ENCODE peak calls at places on chromosomes 11 and 22, in five cellular contexts. D, F, Q, H and B are unnamed samples.

GRCh38 chr11:86595401-86595800 is 77.0 kb downstream of the ME3 start:
- DNase-seq in H (no peak), F (peak; percentile 53), D (no peak), Q (no peak), B (no peak)

GRCh38 chr11:115333106-115333505 is 171.1 kb downstream of the CADM1 start:
- DNase-seq in Q (no peak), F (peak; percentile 62), D (no peak), H (no peak), B (peak; percentile 15)

GRCh38 chr22:37163618-37164534 is 14.2 kb upstream of the IL2RB start:
- DNase-seq in H (peak; percentile 23), F (no peak), Q (no peak), D (no peak), B (no peak)

GRCh38 chr11:76617553-76618265 is 52.8 kb downstream of the LRRC32 start:
- DNase-seq in F (no peak), Q (no peak), H (no peak), D (no peak), B (peak; percentile 29)

GRCh38 chr11:100778386-100778785 is 91.3 kb downstream of the ARHGAP42 start:
- DNase-seq in F (no peak), Q (no peak), D (no peak), H (no peak), B (no peak)

GRCh38 chr11:126680109-126680508 is 320.5 kb downstream of the KIRREL3 start:
- DNase-seq in F (no peak), Q (peak; percentile 13), H (no peak), D (no peak), B (no peak)

GRCh38 chr11:130427581-130428211 is 713 bp downstream of the ADAMTS8 start:
- DNase-seq in D (no peak), Q (no peak), H (no peak), F (no peak), B (no peak)

GRCh38 chr11:73215191-73216134 is 2.6 kb upstream of the P2RY2 start:
- DNase-seq in Q (no peak), F (peak; percentile 53), H (no peak), D (no peak), B (no peak)

GRCh38 chr11:96341237-96342130 is 1.5 kb downstream of the MAML2 start:
- DNase-seq in H (peak; percentile 43), D (peak; percentile 26), F (no peak), Q (peak; percentile 54), B (no peak)

GRCh38 chr11:77024745-77025144 is 9.5 kb upstream of the B3GNT6 start:
- DNase-seq in Q (no peak), D (no peak), H (no peak), F (no peak), B (no peak)

GRCh38 chr22:20503816-20504215 is 3.6 kb upstream of the MED15 start:
- DNase-seq in F (peak; percentile 38), D (no peak), Q (no peak), H (no peak), B (no peak)

GRCh38 chr22:28051787-28052356 is 132.8 kb upstream of the PITPNB start:
- DNase-seq in D (peak; percentile 33), Q (peak; percentile 47), F (peak; percentile 40), H (peak; percentile 53), B (no peak)

GRCh38 chr11:58958500-58958899 is 19.2 kb downstream of the GLYATL1 start:
- DNase-seq in F (peak; percentile 10), Q (no peak), H (peak; percentile 49), D (no peak), B (no peak)

GRCh38 chr11:41237386-41237785 is 222.1 kb downstream of the LRRC4C start:
- DNase-seq in F (no peak), H (no peak), D (no peak), Q (no peak), B (no peak)

GRCh38 chr11:2630679-2631078 is 69.1 kb downstream of the KCNQ1OT1 start:
- DNase-seq in F (no peak), H (no peak), Q (no peak), D (no peak), B (no peak)

GRCh38 chr22:22018825-22019658 is 36.5 kb upstream of the TOP3B start:
- DNase-seq in Q (no peak), D (no peak), H (no peak), F (no peak), B (no peak)

GRCh38 chr11:119258983-119259382 is 52.8 kb downstream of the CBL start:
- DNase-seq in D (no peak), H (no peak), Q (no peak), F (no peak), B (no peak)

GRCh38 chr11:112880454-112880853 is 80.8 kb upstream of the NCAM1 start:
- DNase-seq in D (no peak), H (no peak), Q (no peak), F (no peak), B (no peak)

GRCh38 chr22:23565288-23565941 is 14.7 kb downstream of the IGLL1 start:
- DNase-seq in D (no peak), H (peak; percentile 38), Q (no peak), F (no peak), B (no peak)

GRCh38 chr11:1390603-1391164 is 950 bp downstream of the BRSK2 start:
- DNase-seq in H (no peak), D (no peak), F (no peak), Q (no peak), B (no peak)

GRCh38 chr11:9601041-9601875 is 27.8 kb downstream of the WEE1 start:
- DNase-seq in D (no peak), H (no peak), Q (peak; percentile 19), F (peak; percentile 48), B (peak; percentile 45)

GRCh38 chr11:13126430-13126829 is 117.3 kb downstream of the RASSF10 start:
- DNase-seq in Q (no peak), H (no peak), F (peak; percentile 99), D (peak; percentile 47), B (peak; percentile 99)

GRCh38 chr22:37051629-37052385 is at the start of gene KCTD17:
- DNase-seq in D (peak; percentile 63), H (peak; percentile 80), Q (peak; percentile 43), F (peak; percentile 27), B (peak; percentile 15)

GRCh38 chr22:19595532-19595931 is 71.3 kb upstream of the CLDN5 start:
- DNase-seq in F (no peak), H (no peak), D (no peak), Q (no peak), B (no peak)

DNA sequence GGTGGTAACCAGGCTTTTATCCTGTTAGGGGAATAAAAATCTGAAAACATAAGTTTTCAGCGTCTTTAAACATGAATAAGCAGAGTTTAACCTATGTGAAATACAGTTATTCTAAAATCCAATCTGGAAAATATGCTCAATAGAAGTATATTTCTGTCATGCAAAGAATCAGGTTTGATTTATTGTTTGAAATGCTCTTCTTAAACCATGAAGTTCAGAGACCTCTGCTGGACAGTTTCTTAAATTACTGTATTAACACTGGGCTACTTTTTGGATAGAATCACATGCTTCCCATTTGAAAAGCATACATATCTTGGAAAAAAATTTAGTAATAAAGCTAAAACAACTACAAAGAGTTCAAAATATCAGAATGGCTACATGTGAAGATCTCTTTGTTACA is 25.4 kb downstream of the APIP start:
- DNase-seq in D (peak; percentile 34), H (no peak), F (peak; percentile 59), Q (peak; percentile 21), B (peak; percentile 47)
- TF ChIP-seq CTCF in D (peak; percentile 39), H (peak; percentile 38), F (peak; percentile 28), Q (peak; percentile 80), B (peak; percentile 24)

GRCh38 chr11:11876458-11876857 is 34.7 kb downstream of the USP47 start:
- DNase-seq in F (peak; percentile 40), Q (no peak), D (peak; percentile 13), H (no peak), B (no peak)
- TF ChIP-seq CTCF in F (peak; percentile 39), Q (peak; percentile 47), D (no peak), H (no peak), B (peak; percentile 32)

GRCh38 chr11:62839050-62840015 is at the start of gene WDR74:
- DNase-seq in Q (peak; percentile 90), H (peak; percentile 95), D (peak; percentile 74), F (peak; percentile 84), B (peak; percentile 83)
- TF ChIP-seq CTCF in Q (peak; percentile 9), H (no peak), D (no peak), F (no peak), B (no peak)

GRCh38 chr11:33588056-33588455 is 112.6 kb downstream of the C11orf91 start:
- DNase-seq in D (no peak), Q (no peak), H (no peak), F (no peak), B (no peak)

GRCh38 chr11:33579101-33579500 is 121.5 kb downstream of the C11orf91 start:
- DNase-seq in F (no peak), H (no peak), D (no peak), Q (no peak), B (no peak)

GRCh38 chr11:33585564-33585963 is 115.1 kb downstream of the C11orf91 start:
- DNase-seq in Q (no peak), H (no peak), D (no peak), F (no peak), B (no peak)

GRCh38 chr11:33582636-33583325 is 117.8 kb downstream of the C11orf91 start:
- DNase-seq in F (no peak), Q (no peak), D (no peak), H (no peak), B (no peak)
- TF ChIP-seq CTCF in F (no peak), Q (no peak), D (no peak), H (no peak), B (no peak)

GRCh38 chr22:45867118-45867905 is 109.7 kb downstream of the WNT7B start:
- DNase-seq in F (no peak), H (peak; percentile 33), D (no peak), Q (no peak), B (no peak)
- TF ChIP-seq CTCF in F (peak; percentile 5), H (peak; percentile 24), D (peak; percentile 35), Q (peak; percentile 64), B (no peak)

GRCh38 chr11:122293298-122294023 is 177.4 kb upstream of the BLID start:
- DNase-seq in F (peak; percentile 15), Q (peak; percentile 8), H (no peak), D (no peak), B (peak; percentile 6)
- TF ChIP-seq CTCF in F (peak; percentile 3), Q (peak; percentile 71), H (peak; percentile 29), D (no peak), B (peak; percentile 36)

DNA sequence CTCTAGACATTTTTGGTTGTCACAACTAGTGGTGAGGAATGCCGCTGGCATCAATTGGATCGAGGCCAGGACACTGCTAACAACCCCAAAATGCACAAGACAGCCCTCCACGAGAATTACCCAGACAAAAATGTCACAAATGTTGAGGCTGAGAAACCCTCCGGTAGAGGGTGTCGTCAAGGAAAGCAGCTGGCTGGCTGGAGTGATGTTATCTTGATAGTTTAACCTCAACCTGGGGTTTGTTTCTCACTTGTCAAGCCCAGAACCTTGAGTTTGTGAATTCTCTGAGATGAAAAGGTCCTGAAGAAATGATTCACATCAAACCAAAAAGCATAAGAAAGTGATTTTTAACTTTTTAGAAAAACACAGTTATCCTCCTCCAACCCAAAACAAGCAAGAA is 21.1 kb upstream of the TMPRSS13 start:
- DNase-seq in H (no peak), D (no peak), Q (peak; percentile 1), F (no peak), B (no peak)
- TF ChIP-seq CTCF in H (no peak), D (no peak), Q (peak; percentile 45), F (peak; percentile 35), B (no peak)

DNA sequence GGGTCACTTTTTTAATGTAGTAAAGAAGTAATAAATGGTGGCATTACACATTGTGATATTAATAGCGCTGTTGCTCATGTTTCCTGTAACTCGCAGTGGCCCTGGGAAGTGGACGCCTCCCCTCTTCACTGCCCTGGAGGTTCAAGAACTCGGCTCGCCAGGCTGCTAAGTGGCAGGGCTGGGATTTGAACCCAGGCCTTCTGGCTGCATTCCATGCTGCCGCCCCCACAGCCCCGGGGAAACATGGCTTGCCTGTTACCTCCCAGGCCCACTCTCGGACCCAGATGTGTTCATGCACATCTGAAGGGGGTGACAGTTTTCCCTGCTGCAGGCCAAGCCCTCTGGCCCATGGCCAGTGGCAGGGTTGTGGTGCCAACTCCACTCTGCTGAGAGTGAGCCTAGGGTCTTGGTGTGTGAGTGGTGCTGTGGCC is 25.0 kb upstream of the MGAT3 start:
- DNase-seq in F (no peak), D (no peak), H (no peak), Q (peak; percentile 27), B (no peak)
- TF ChIP-seq CTCF in F (no peak), D (no peak), H (no peak), Q (no peak), B (no peak)